ENCODE peak calls at places on chromosomes 7 and 10, in seven cellular contexts. D is testis, Q is breast epithelium, G is ovary, K is A549, L is tibial nerve, M is IMR-90. F is an unnamed sample.

GRCh38 chr10:49502358-49502757 is 36.6 kb downstream of the ERCC6 start:
- DNase-seq in M (peak), L (no peak), D (no peak), K (no peak), Q (no peak), G (no peak), F (no peak)

GRCh38 chr7:98557538-98558031 is 59.5 kb upstream of the NPTX2 start:
- DNase-seq in K (no peak), M (no peak), L (no peak), D (no peak), G (no peak), Q (no peak), F (no peak)

GRCh38 chr10:80410122-80410521 is 1.8 kb downstream of the PRXL2A start:
- DNase-seq in K (no peak), Q (no peak), D (no peak), L (no peak), G (no peak), M (no peak), F (no peak)

GRCh38 chr10:121098231-121098630 is 247.1 kb downstream of the WDR11 start:
- DNase-seq in G (no peak), L (no peak), K (no peak), D (no peak), Q (no peak), M (no peak), F (no peak)

GRCh38 chr10:34670101-34670500 is 145.0 kb downstream of the PARD3 start:
- DNase-seq in G (no peak), K (no peak), M (no peak), Q (no peak), L (no peak), D (no peak), F (no peak)

GRCh38 chr7:117470777-117471176 is 9.0 kb upstream of the CFTR start:
- DNase-seq in K (no peak), M (no peak), D (no peak), L (no peak), G (no peak), Q (no peak), F (no peak)

GRCh38 chr7:104979167-104979841 is 34.7 kb upstream of the KMT2E start:
- DNase-seq in L (no peak), D (peak), M (peak), Q (no peak), G (peak), K (no peak), F (peak)

GRCh38 chr7:17354473-17354872 is 56.0 kb downstream of the AHR start:
- DNase-seq in G (no peak), D (no peak), K (no peak), L (no peak), Q (no peak), M (no peak), F (no peak)

GRCh38 chr7:149799397-149800168 is 26.2 kb upstream of the ZNF467 start:
- DNase-seq in K (peak), L (no peak), Q (no peak), G (no peak), D (no peak), M (no peak), F (no peak)

GRCh38 chr10:121527690-121528089 is 70.6 kb downstream of the FGFR2 start:
- DNase-seq in L (no peak), Q (no peak), K (no peak), G (peak), D (peak), M (peak), F (peak)

GRCh38 chr7:98555403-98555802 is 61.7 kb upstream of the NPTX2 start:
- DNase-seq in Q (no peak), G (no peak), D (no peak), K (no peak), M (no peak), L (no peak), F (no peak)

GRCh38 chr10:89279449-89279869 is 22.4 kb upstream of the IFIT2 start:
- DNase-seq in K (peak), Q (no peak), D (no peak), G (no peak), L (no peak), M (no peak), F (no peak)

GRCh38 chr10:12129222-12130111 is at the start of gene SEC61A2:
- DNase-seq in L (peak), K (peak), D (peak), Q (peak), G (peak), M (peak), F (peak)
- TF ChIP-seq POLR2A in L (peak), K (peak), D (no peak), Q (no peak), G (peak), M (peak), F (no peak)

GRCh38 chr7:106365252-106366005 is 80.6 kb upstream of the NAMPT start:
- DNase-seq in D (no peak), M (no peak), Q (no peak), K (peak), G (no peak), L (no peak), F (peak)
- TF ChIP-seq POLR2A in D (no peak), M (no peak), Q (no peak), K (no peak), G (no peak), L (no peak), F (no peak)

DNA sequence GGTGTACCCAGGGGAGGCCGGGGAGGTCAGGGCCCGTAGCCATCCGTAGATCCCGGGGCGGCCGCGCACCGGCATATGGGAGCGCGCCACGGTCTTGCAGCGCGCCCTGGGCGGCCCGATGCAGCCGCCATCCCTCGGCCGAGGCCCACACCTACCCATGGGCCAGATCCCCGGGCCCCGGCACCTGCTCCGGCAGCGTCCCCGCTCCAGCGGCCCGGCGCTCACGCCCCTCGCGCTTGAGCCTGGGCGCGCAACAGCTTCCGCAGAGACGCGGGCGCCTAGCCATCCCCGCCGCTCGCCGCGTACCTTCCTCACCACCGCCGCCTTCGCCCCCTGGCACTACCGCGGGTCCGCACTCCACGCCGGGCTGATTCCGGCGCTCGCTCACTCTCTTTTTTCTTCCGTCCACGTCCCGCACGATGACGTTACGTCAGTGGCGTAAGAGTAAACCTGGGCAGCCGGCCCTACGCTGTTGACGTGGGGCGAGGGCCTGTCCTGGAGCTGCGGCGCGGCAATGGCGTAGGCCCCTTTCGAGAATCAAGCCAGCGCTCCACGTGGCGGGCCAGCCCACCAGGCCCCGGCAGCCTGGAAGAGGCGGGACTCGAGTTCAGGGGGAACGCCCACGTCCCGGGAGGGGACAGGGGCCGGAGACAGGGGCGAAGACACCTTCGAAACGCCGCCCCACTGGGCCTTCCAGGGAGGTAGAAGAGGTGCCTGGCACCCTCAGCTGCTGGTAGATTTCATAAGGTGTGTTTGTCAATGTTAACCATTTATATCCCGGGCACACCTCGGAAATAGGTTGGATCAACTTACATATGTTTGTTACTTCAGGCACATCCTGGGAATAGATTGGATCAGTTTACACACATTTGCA is at the start of gene ALDH18A1:
- DNase-seq in D (peak), Q (peak), K (peak), M (peak), L (peak), G (peak), F (peak)
- TF ChIP-seq POLR2A in D (no peak), Q (no peak), K (peak), M (peak), L (no peak), G (peak), F (no peak)

DNA sequence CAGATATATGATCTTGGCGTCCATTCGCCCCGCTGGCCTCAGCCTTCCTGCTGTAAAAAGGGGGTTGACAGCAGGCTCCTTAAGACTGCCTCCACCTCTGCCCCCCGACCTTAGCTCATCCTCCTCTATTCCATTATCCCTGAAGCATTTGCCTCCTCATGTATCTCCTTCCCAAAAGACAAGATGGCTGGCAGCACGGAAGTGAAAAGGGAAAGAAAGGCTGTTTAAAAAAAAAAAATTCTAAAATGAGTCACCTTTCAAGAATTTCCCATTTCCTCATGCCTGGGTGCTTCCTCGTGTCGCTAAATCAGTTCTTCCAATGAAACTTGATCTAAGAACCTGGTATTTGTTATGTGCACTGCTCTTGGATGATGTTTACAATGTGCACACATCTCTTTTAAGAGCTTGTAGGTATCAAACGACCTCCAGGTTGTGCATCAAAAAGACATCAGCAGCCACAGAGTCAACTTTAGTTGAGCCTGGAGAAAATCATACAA is 1.7 kb downstream of the SCRN1 start:
- DNase-seq in G (peak), D (no peak), M (peak), Q (no peak), L (no peak), K (peak), F (no peak)
- TF ChIP-seq POLR2A in G (no peak), D (no peak), M (no peak), Q (no peak), L (no peak), K (no peak), F (no peak)